ENCODE peak calls at places on chromosome 21, in nine cellular contexts. One of them, this sample, is unnamed.

GRCh38 chr21:36184561-36184960 is 27.9 kb downstream of the DOP1B start:
- DNase-seq in islet precursor cell: no peak
- DNase-seq in left ventricle myocardium inferior: no peak
- DNase-seq in skeletal muscle cell: no peak
- DNase-seq in stimulated activated naive CD4-positive, alpha-beta T cell: no peak
- DNase-seq in stimulated activated CD4-positive, alpha-beta T cell treated with anti-CD3 and anti-CD28 coated beads, Interleukin-15, amount 100 ng/mL, for 48 hours: no peak
- DNase-seq in T47D: no peak
- DNase-seq in NCI-H1105 treated with DMSO at 0.1 percent for 48 hours: no peak
- DNase-seq in LoVo: no peak
- DNase-seq in this sample: no peak

GRCh38 chr21:45318146-45318555 is 30.5 kb upstream of the POFUT2 start:
- DNase-seq in left ventricle myocardium inferior: no peak
- DNase-seq in T47D: no peak
- DNase-seq in LoVo: no peak
- DNase-seq in skeletal muscle cell: no peak
- DNase-seq in NCI-H1105 treated with DMSO at 0.1 percent for 48 hours: no peak
- DNase-seq in islet precursor cell: no peak
- DNase-seq in stimulated activated CD4-positive, alpha-beta T cell treated with anti-CD3 and anti-CD28 coated beads, Interleukin-15, amount 100 ng/mL, for 48 hours: no peak
- DNase-seq in stimulated activated naive CD4-positive, alpha-beta T cell: no peak
- DNase-seq in this sample: no peak

GRCh38 chr21:26806734-26807372 is 38.4 kb downstream of the ADAMTS1 start:
- DNase-seq in LoVo: no peak
- DNase-seq in stimulated activated CD4-positive, alpha-beta T cell treated with anti-CD3 and anti-CD28 coated beads, Interleukin-15, amount 100 ng/mL, for 48 hours: no peak
- DNase-seq in stimulated activated naive CD4-positive, alpha-beta T cell: no peak
- DNase-seq in left ventricle myocardium inferior: no peak
- DNase-seq in skeletal muscle cell: no peak
- DNase-seq in NCI-H1105 treated with DMSO at 0.1 percent for 48 hours: no peak
- DNase-seq in islet precursor cell: no peak
- DNase-seq in T47D: no peak
- DNase-seq in this sample: no peak

GRCh38 chr21:32135401-32136363 is 143.2 kb downstream of the MIS18A start:
- DNase-seq in stimulated activated CD4-positive, alpha-beta T cell treated with anti-CD3 and anti-CD28 coated beads, Interleukin-15, amount 100 ng/mL, for 48 hours: no peak
- DNase-seq in islet precursor cell: no peak
- DNase-seq in skeletal muscle cell: no peak
- DNase-seq in NCI-H1105 treated with DMSO at 0.1 percent for 48 hours: no peak
- DNase-seq in T47D: peak; percentile 31
- DNase-seq in stimulated activated naive CD4-positive, alpha-beta T cell: no peak
- DNase-seq in left ventricle myocardium inferior: no peak
- DNase-seq in LoVo: no peak
- DNase-seq in this sample: no peak

GRCh38 chr21:21624674-21625073 is 626.5 kb downstream of the NCAM2 start:
- DNase-seq in skeletal muscle cell: peak; percentile 45
- DNase-seq in stimulated activated CD4-positive, alpha-beta T cell treated with anti-CD3 and anti-CD28 coated beads, Interleukin-15, amount 100 ng/mL, for 48 hours: no peak
- DNase-seq in NCI-H1105 treated with DMSO at 0.1 percent for 48 hours: no peak
- DNase-seq in LoVo: no peak
- DNase-seq in T47D: no peak
- DNase-seq in left ventricle myocardium inferior: no peak
- DNase-seq in islet precursor cell: no peak
- DNase-seq in stimulated activated naive CD4-positive, alpha-beta T cell: no peak
- DNase-seq in this sample: peak; percentile 26

GRCh38 chr21:23977971-23978370 is 1629.3 kb downstream of the MRPL39 start:
- DNase-seq in stimulated activated CD4-positive, alpha-beta T cell treated with anti-CD3 and anti-CD28 coated beads, Interleukin-15, amount 100 ng/mL, for 48 hours: no peak
- DNase-seq in islet precursor cell: no peak
- DNase-seq in skeletal muscle cell: no peak
- DNase-seq in LoVo: no peak
- DNase-seq in left ventricle myocardium inferior: no peak
- DNase-seq in stimulated activated naive CD4-positive, alpha-beta T cell: no peak
- DNase-seq in NCI-H1105 treated with DMSO at 0.1 percent for 48 hours: no peak
- DNase-seq in T47D: no peak
- DNase-seq in this sample: no peak

GRCh38 chr21:17454315-17455027 is 58.4 kb upstream of the CXADR start:
- DNase-seq in left ventricle myocardium inferior: peak; percentile 20
- DNase-seq in LoVo: no peak
- DNase-seq in stimulated activated CD4-positive, alpha-beta T cell treated with anti-CD3 and anti-CD28 coated beads, Interleukin-15, amount 100 ng/mL, for 48 hours: peak; percentile 15
- DNase-seq in skeletal muscle cell: peak; percentile 93
- DNase-seq in islet precursor cell: peak; percentile 94
- DNase-seq in NCI-H1105 treated with DMSO at 0.1 percent for 48 hours: no peak
- DNase-seq in T47D: peak; percentile 87
- DNase-seq in stimulated activated naive CD4-positive, alpha-beta T cell: peak; percentile 8
- DNase-seq in this sample: peak; percentile 44

GRCh38 chr21:37294674-37295073 is 27.5 kb upstream of the VPS26C start:
- DNase-seq in left ventricle myocardium inferior: no peak
- DNase-seq in stimulated activated naive CD4-positive, alpha-beta T cell: no peak
- DNase-seq in stimulated activated CD4-positive, alpha-beta T cell treated with anti-CD3 and anti-CD28 coated beads, Interleukin-15, amount 100 ng/mL, for 48 hours: no peak
- DNase-seq in T47D: no peak
- DNase-seq in skeletal muscle cell: no peak
- DNase-seq in NCI-H1105 treated with DMSO at 0.1 percent for 48 hours: no peak
- DNase-seq in LoVo: no peak
- DNase-seq in islet precursor cell: no peak
- DNase-seq in this sample: no peak

GRCh38 chr21:18499761-18500376 is 96.3 kb upstream of the TMPRSS15 start:
- DNase-seq in stimulated activated CD4-positive, alpha-beta T cell treated with anti-CD3 and anti-CD28 coated beads, Interleukin-15, amount 100 ng/mL, for 48 hours: peak; percentile 8
- DNase-seq in NCI-H1105 treated with DMSO at 0.1 percent for 48 hours: peak; percentile 53
- DNase-seq in T47D: peak; percentile 52
- DNase-seq in left ventricle myocardium inferior: peak; percentile 12
- DNase-seq in stimulated activated naive CD4-positive, alpha-beta T cell: no peak
- DNase-seq in skeletal muscle cell: no peak
- DNase-seq in LoVo: peak; percentile 21
- DNase-seq in islet precursor cell: no peak
- DNase-seq in this sample: no peak

GRCh38 chr21:36945496-36946138 is 20.9 kb downstream of the HLCS start:
- DNase-seq in islet precursor cell: no peak
- DNase-seq in NCI-H1105 treated with DMSO at 0.1 percent for 48 hours: no peak
- DNase-seq in stimulated activated naive CD4-positive, alpha-beta T cell: no peak
- DNase-seq in T47D: no peak
- DNase-seq in skeletal muscle cell: no peak
- DNase-seq in left ventricle myocardium inferior: no peak
- DNase-seq in LoVo: no peak
- DNase-seq in stimulated activated CD4-positive, alpha-beta T cell treated with anti-CD3 and anti-CD28 coated beads, Interleukin-15, amount 100 ng/mL, for 48 hours: no peak
- DNase-seq in this sample: no peak

This sample was measured in AG04450.